ENCODE peak calls at places on chromosomes 5 and 9, in seven cellular contexts. O is A549, W is HCT116, F is left ventricle myocardium inferior, U is endodermal cell, Z is fibroblast of mammary gland, P is astrocyte of the cerebellum. A is an unnamed sample.

GRCh38 chr9:95506438-95506691 is 10.4 kb downstream of the PTCH1 start:
- DNase-seq in O (peak; percentile 27), W (no peak), F (peak; percentile 49), U (peak; percentile 75), Z (peak; percentile 49), P (no peak), A (peak; percentile 27)

GRCh38 chr9:14616188-14616982 is 76.8 kb downstream of the ZDHHC21 start:
- DNase-seq in O (peak; percentile 6), W (peak; percentile 32), F (no peak), U (no peak), Z (peak; percentile 77), P (peak; percentile 67), A (peak; percentile 2)

GRCh38 chr9:82598254-82599039 is 464.5 kb downstream of the RASEF start:
- DNase-seq in O (no peak), W (no peak), F (no peak), U (no peak), Z (no peak), P (no peak), A (no peak)

GRCh38 chr9:34185778-34186551 is 7.1 kb downstream of the UBAP1 start:
- DNase-seq in O (peak; percentile 76), W (peak; percentile 68), F (no peak), U (no peak), Z (peak; percentile 98), P (peak; percentile 97), A (peak; percentile 36)

GRCh38 chr9:2494571-2494970 is 127.0 kb upstream of the VLDLR start:
- DNase-seq in O (no peak), W (no peak), F (no peak), U (peak; percentile 67), Z (peak; percentile 52), P (peak; percentile 59), A (no peak)

GRCh38 chr5:139746691-139747582 is 48.7 kb upstream of the PSD2 start:
- DNase-seq in O (no peak), W (no peak), F (no peak), U (peak; percentile 82), Z (peak; percentile 57), P (no peak), A (no peak)

GRCh38 chr5:132426525-132427138 is 57.1 kb downstream of the SLC22A5 start:
- DNase-seq in O (peak; percentile 65), W (no peak), F (peak; percentile 70), U (peak; percentile 87), Z (peak; percentile 93), P (peak; percentile 65), A (peak; percentile 75)

GRCh38 chr5:159059722-159060121 is 40.0 kb downstream of the EBF1 start:
- DNase-seq in O (no peak), W (no peak), F (no peak), U (no peak), Z (no peak), P (no peak), A (no peak)

GRCh38 chr9:745761-746414 is 95.6 kb upstream of the DMRT1 start:
- DNase-seq in O (no peak), W (no peak), F (no peak), U (no peak), Z (peak; percentile 54), P (no peak), A (no peak)

GRCh38 chr5:95530441-95530840 is 24.3 kb downstream of the SKIC3 start:
- DNase-seq in O (no peak), W (no peak), F (no peak), U (no peak), Z (peak; percentile 97), P (no peak), A (no peak)

GRCh38 chr9:137793196-137793841 is 84.3 kb upstream of the CACNA1B start:
- DNase-seq in O (no peak), W (no peak), F (no peak), U (no peak), Z (no peak), P (no peak), A (no peak)

GRCh38 chr5:178994580-178995340 is at the start of gene GRM6:
- DNase-seq in O (no peak), W (no peak), F (no peak), U (peak; percentile 76), Z (no peak), P (no peak), A (no peak)

GRCh38 chr5:97550818-97551217 is 367.8 kb upstream of the RIOK2 start:
- DNase-seq in O (no peak), W (no peak), F (no peak), U (no peak), Z (no peak), P (no peak), A (no peak)

GRCh38 chr9:122463828-122464632 is 13.7 kb downstream of the OR1J1 start:
- DNase-seq in O (no peak), W (peak; percentile 28), F (no peak), U (peak; percentile 85), Z (no peak), P (no peak), A (no peak)

GRCh38 chr9:135478858-135479468 is 619 bp upstream of the PPP1R26 start:
- DNase-seq in O (peak; percentile 49), W (no peak), F (no peak), U (peak; percentile 73), Z (peak; percentile 11), P (no peak), A (peak; percentile 34)

GRCh38 chr9:95764490-95764889 is 111.0 kb upstream of the ERCC6L2 start:
- DNase-seq in O (no peak), W (no peak), F (no peak), U (no peak), Z (no peak), P (no peak), A (no peak)

GRCh38 chr9:37859043-37859442 is 44.9 kb downstream of the SLC25A51 start:
- DNase-seq in O (peak; percentile 10), W (no peak), F (no peak), U (no peak), Z (peak; percentile 12), P (no peak), A (no peak)

GRCh38 chr5:132090107-132090506 is 16.5 kb downstream of the CSF2 start:
- DNase-seq in O (no peak), W (peak; percentile 44), F (no peak), U (no peak), Z (peak; percentile 88), P (peak; percentile 83), A (peak; percentile 50)

DNA sequence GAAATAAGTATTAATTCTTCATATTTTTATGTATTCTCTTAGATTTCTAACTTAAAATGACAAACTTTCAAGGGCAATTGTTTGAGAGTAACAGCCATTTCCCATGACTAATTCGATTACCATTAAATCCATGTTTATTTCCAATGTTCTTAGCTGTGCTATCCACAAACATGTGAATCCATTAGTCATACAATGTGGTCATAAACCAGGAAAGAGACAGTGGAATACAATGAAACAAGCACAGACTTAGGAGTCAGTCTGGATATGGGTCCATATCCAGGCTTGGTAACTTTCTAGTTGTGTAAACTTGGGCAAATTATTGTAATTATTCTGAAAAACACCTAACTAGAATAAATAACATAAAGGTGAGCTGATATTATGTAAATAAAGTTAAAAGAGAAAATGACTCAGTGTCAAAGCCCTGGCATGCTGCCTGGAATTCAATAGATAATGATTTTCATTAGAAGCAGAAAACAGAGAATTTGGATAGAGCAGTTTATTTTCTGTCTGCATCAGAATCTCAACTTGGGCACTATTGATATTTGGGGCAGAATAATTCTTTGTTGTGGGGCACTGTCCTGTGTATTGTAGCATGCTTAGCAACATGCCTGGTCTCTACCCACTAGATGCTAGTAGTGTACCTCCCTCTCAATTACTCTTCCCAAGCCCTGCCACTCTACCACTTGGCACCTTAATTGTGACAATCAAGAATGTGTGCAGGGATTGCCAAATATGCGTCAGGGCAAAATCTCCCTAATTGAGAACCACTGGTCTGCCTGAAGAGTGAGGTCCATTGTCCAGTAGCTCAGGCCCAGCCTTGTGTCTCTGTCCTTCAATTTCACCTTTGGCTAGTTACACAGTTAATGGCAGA is 44.7 kb upstream of the SLC27A6 start:
- DNase-seq in O (no peak), W (peak; percentile 68), F (no peak), U (no peak), Z (peak; percentile 93), P (peak; percentile 50), A (peak; percentile 7)
- TF ChIP-seq CTCF in O (no peak), W (no peak), F (no peak), U (no peak), Z (no peak), P (no peak), A (no peak)

GRCh38 chr5:103942587-103943186 is 380.1 kb upstream of the NUDT12 start:
- DNase-seq in O (no peak), W (no peak), F (no peak), U (no peak), Z (no peak), P (no peak), A (no peak)
- TF ChIP-seq CTCF in O (no peak), W (peak; percentile 45), F (no peak), U (no peak), Z (no peak), P (no peak), A (no peak)

DNA sequence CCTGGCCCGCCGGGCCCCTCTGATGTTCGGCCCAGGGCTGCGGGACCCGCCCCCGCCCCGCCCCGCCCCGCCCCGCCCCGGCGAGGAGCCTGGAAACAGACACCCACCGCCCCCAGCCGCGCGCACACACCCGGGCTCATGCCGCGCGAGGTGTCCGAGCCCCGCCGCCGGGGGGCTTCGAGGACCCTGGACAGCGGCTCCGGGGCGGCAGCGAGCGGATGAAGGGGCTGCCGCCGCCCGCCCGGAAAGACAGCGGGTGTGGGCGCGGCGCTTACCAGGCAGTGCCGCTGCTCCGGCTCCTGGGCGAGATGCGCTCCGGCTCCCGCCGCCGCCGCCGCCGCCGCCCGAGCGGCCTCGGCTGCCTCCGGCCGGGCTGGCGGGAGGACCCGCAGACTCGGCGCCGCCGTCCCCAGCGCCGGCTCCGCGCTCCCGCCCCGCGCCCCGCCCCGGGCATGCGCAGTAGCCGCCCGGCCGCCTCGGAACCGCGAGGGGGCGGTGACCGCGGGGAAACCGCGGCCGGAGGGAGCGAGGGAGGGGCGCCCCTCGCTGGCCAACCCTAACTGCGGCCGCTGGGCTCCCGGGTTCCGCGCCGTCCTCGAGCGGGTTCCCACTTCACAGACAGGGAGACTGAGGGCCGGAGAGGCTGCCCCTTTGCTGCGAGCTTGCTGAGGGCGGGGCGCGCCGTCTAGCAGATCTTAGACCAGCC is at the start of gene GPRIN1:
- DNase-seq in O (peak; percentile 78), W (peak; percentile 18), F (peak; percentile 48), U (peak; percentile 91), Z (peak; percentile 26), P (no peak), A (peak; percentile 90)
- TF ChIP-seq CTCF in O (peak; percentile 33), W (peak; percentile 34), F (peak; percentile 50), U (peak; percentile 58), Z (no peak), P (peak; percentile 14), A (peak; percentile 50)

DNA sequence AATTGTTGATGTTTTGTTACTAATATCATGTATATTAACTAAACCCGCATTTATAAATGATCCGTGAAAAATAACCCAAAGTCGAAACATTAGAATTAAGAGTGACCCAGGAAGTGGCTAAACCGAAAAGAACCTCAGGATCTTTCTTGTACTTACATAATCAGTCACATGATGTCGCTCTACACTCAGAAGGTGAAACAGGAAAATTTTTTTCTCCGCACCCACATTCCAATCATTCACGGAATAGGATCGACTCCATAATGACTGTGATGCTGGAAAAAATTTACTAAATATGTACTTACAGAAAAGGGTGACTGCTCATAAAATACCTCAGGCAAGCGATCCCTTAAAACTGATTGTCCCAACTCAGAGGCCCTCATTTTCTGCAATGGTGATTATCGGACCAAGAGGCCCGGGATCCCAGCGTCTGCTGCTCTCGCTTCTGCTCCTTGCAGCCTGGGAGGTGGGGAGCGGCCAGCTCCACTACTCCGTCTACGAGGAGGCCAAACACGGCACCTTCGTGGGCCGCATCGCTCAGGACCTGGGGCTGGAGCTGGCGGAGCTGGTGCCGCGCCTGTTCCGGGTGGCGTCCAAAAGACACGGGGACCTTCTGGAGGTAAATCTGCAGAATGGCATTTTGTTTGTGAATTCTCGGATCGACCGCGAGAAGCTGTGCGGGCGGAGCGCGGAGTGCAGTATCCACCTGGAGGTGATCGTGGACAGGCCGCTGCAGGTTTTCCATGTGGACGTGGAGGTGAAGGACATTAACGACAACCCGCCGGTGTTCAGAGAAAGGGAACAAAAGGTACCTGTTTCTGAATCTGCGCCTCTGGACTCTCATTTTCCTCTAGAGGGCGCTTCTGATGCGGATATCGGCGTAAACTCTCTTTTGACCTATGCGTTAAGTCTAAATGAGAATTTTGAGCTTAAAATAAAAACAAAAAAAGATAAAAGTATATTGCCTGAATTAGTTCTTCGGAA is at the start of gene PCDHA12:
- DNase-seq in O (peak; percentile 67), W (no peak), F (no peak), U (peak; percentile 76), Z (no peak), P (no peak), A (no peak)
- TF ChIP-seq CTCF in O (peak; percentile 68), W (peak; percentile 33), F (no peak), U (peak; percentile 86), Z (no peak), P (no peak), A (no peak)

A was measured in Calu3.